ENCODE peak calls at places on chromosomes 13 and 19, in ten cellular contexts. Z is ovary, Q is choroid plexus epithelial cell, S is left lung, O is fibroblast of lung, J is thoracic aorta, A is NB4, W is cardiac muscle cell, Y is AG04449, U is uterus. R is an unnamed sample.

GRCh38 chr19:15524781-15525180 is 16.5 kb downstream of the CYP4F22 start:
- DNase-seq in Z (no peak), Q (no peak), S (no peak), O (no peak), J (no peak), A (no peak), W (no peak), Y (no peak), U (no peak), R (no peak)

GRCh38 chr13:25281937-25282332 is 5.4 kb downstream of the MTMR6 start:
- DNase-seq in Z (no peak), Q (no peak), S (no peak), O (no peak), J (no peak), A (no peak), W (no peak), Y (no peak), U (no peak), R (no peak)

GRCh38 chr13:25085125-25085742 is 10.7 kb upstream of the PABPC3 start:
- DNase-seq in Z (no peak), Q (peak), S (no peak), O (peak), J (no peak), A (peak), W (peak), Y (no peak), U (no peak), R (peak)

GRCh38 chr13:80577951-80578670 is 237.2 kb upstream of the SPRY2 start:
- DNase-seq in Z (no peak), Q (no peak), S (peak), O (no peak), J (no peak), A (no peak), W (no peak), Y (no peak), U (no peak), R (no peak)

GRCh38 chr13:95139186-95139585 is 162.1 kb downstream of the ABCC4 start:
- DNase-seq in Z (no peak), Q (no peak), S (no peak), O (no peak), J (no peak), A (no peak), W (no peak), Y (no peak), U (no peak), R (no peak)

GRCh38 chr19:35017507-35017906 is 12.8 kb upstream of the SCN1B start:
- DNase-seq in Z (no peak), Q (no peak), S (no peak), O (no peak), J (no peak), A (no peak), W (no peak), Y (no peak), U (no peak), R (no peak)

GRCh38 chr19:57719424-57719823 is 8.0 kb downstream of the ZNF671 start:
- DNase-seq in Z (no peak), Q (no peak), S (no peak), O (no peak), J (no peak), A (no peak), W (no peak), Y (no peak), U (no peak), R (no peak)

GRCh38 chr19:42279148-42279901 is 10.3 kb downstream of the CIC start:
- DNase-seq in Z (no peak), Q (no peak), S (no peak), O (no peak), J (no peak), A (no peak), W (no peak), Y (no peak), U (no peak), R (no peak)

GRCh38 chr19:49338691-49339363 is 3.6 kb downstream of the CD37 start:
- DNase-seq in Z (peak), Q (peak), S (peak), O (peak), J (peak), A (no peak), W (peak), Y (no peak), U (peak), R (no peak)

GRCh38 chr13:48000559-48001126 is 430 bp downstream of the SUCLA2 start:
- DNase-seq in Z (no peak), Q (peak), S (peak), O (peak), J (no peak), A (no peak), W (peak), Y (no peak), U (no peak), R (no peak)

GRCh38 chr19:17553256-17553655 is 2.2 kb upstream of the COLGALT1 start:
- DNase-seq in Z (peak), Q (peak), S (no peak), O (peak), J (no peak), A (peak), W (no peak), Y (peak), U (peak), R (peak)

GRCh38 chr13:111267205-111267604 is 53.2 kb upstream of the TEX29 start:
- DNase-seq in Z (no peak), Q (no peak), S (no peak), O (no peak), J (no peak), A (no peak), W (no peak), Y (no peak), U (no peak), R (no peak)

GRCh38 chr13:29993716-29994488 is 143.5 kb upstream of the UBL3 start:
- DNase-seq in Z (no peak), Q (peak), S (no peak), O (peak), J (no peak), A (no peak), W (peak), Y (peak), U (no peak), R (no peak)

GRCh38 chr13:49466240-49466914 is 22.3 kb downstream of the SETDB2 start:
- DNase-seq in Z (no peak), Q (no peak), S (no peak), O (no peak), J (no peak), A (no peak), W (no peak), Y (no peak), U (no peak), R (no peak)

DNA sequence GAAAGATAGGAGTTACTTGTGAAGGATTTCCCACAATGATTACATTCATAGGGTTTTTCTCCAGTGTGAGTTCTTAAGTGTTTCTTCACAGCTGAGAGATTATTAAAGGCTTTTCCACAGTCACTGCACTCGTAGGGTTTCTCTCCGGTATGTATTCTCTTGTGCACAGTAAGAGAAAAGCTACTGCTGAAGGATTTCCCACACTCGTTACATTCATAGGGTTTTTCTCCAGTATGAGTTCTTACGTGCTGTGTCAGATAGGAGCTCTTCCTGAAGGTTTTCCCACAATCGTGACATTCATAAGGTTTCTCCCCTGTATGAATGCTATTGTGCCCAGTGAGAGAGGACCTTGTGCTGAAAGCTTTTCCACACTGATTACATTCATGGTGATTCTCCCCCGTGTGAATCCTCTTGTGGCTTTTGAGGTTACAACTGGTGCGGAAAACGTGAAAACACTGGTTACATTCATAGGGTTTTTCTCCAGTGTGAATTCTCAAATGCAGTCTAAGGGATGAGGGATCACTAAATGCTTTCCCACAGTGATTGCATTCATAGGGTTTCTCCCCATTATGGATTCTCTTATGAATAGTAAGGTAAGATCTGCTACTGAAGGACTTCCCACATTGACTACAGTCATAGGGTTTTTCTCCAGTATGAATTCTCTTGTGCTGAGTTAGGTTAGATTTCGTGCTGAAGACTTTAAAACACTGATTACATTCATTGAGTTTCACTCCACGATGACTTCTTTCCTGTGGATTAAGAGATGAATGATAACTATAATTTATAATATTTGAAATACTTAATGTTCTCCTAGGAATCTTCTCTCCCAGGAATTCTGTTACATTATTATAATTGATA is 20.6 kb downstream of the ZNF558 start:
- DNase-seq in Z (no peak), Q (peak), S (no peak), O (peak), J (no peak), A (peak), W (no peak), Y (no peak), U (no peak), R (no peak)
- H3K4me3 ChIP-seq in Z (no peak), Q (no peak), S (no peak), O (no peak), J (peak), A (no peak), W (no peak), Y (no peak), U (no peak), R (no peak)

DNA sequence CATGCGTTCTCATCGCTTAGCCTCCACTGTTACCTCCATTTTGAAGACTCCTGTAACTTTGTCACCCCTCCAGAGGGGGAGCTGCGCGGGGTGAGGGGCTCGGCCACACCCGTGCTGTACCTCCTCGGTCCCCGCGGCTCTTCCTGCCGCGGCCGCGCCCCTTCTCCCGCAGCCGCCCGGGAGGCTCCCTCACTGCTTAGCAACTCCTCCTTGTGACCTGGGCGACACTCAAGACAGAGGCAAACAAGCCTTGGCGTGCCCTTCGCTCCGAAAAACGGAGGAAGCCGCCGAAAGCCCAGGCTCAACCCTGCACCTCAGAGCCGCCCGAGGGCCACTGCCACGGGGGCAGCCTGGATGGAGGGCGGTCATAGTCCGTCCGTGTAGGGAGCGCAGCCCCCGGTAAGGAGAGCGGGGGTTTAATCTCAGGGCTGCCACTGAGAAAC is 494.3 kb downstream of the FOXO1 start:
- DNase-seq in Z (no peak), Q (no peak), S (peak), O (no peak), J (no peak), A (no peak), W (no peak), Y (no peak), U (no peak), R (no peak)
- TF ChIP-seq CTCF in Z (no peak), Q (no peak), S (no peak), O (no peak), J (no peak), A (no peak), W (no peak), Y (no peak), U (no peak), R (no peak)

DNA sequence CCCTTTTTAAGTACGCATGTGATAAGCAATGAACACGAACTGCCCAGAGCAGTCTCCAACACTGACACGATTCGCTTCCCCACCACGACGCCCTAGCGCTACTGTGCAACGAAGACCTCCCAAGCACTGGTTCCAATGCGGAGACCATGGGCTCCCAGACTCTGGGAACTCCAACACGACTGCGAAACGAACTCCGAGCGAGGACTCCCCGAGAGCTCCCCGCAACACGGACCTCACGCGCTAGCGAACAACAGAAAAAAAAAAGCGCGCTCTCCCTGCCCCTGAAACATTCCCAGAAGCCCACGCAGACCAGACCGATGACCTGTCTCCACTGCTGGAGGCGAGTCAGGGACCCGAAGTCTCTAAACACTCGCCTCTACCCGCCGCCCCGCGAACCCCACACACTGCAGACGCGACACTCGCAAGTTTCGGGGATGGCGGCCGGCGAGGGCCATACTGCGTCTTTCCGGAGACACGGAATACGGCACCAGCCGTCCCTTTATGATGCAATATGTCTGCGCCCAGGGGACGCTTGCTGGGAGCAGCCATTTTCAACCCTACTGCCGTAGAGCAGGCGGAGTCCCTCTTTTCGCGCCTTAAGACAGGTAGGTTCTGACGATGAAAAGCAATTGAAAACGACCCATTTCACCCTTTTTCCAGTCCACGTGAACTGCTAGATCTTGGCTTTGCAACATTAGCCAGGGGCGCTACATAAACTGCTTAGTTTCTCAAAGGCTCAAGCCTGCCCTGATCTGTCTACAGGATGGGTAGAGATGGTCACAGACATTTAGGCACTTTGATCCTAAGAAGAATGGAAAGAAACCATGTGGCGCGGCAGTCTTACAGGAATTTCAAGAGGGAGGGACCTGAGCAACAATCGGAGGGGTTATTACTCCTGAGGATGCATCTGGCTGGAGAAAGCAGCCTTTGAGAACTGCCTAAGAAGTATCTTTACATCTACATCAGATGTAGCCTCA is at the start of gene ZNF577:
- DNase-seq in Z (peak), Q (peak), S (peak), O (peak), J (peak), A (peak), W (peak), Y (peak), U (peak), R (peak)
- H3K4me3 ChIP-seq in Z (peak), Q (peak), S (peak), O (peak), J (peak), A (peak), W (peak), Y (peak), U (peak), R (peak)

DNA sequence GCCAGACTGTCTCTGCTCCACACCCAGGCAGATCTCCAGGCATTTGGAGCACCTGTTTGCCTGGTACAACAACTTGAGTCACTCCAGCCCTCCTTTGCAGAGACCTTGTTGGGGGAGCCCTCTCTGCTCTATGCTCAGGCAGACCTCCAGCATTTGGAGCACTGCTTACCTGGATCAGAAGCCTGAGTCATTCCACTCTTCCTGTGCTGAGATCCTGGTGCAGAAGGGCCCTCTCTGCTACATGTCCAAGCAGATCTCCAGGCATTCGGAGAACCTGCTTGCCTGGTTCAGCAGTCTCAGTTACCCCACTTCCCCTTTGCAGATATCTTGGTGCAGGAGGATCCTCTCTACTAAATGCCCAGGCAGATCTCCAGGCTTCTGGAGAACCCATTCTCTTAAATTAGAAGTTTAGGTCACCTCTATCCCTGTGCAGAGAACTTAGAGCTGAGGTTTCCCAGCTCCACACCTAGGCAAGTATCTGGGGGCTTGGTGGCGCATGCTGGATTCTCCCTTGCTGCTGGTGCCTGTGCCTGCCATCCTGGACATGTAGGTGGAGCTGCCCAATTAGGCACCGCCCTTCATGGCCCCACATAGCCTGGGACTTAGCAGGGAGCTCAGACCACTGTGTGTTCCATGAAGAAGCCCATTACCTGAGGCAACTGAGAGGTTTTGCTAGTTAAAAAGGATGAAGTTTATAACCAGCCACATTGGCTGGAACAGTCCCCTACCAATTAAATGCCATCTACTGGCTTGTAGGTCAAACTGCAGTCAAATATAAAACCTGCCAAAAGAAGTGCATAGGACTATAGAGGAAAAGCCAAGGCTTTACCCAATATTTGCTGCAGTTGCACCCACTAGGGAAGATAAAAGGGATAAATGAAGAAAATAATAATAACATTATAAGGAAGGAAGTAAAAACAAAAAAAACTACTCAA is 97.6 kb upstream of the SLITRK6 start:
- DNase-seq in Z (no peak), Q (peak), S (no peak), O (no peak), J (no peak), A (peak), W (no peak), Y (no peak), U (no peak), R (no peak)
- TF ChIP-seq CTCF in Z (no peak), Q (peak), S (no peak), O (peak), J (no peak), A (peak), W (no peak), Y (no peak), U (no peak), R (no peak)

DNA sequence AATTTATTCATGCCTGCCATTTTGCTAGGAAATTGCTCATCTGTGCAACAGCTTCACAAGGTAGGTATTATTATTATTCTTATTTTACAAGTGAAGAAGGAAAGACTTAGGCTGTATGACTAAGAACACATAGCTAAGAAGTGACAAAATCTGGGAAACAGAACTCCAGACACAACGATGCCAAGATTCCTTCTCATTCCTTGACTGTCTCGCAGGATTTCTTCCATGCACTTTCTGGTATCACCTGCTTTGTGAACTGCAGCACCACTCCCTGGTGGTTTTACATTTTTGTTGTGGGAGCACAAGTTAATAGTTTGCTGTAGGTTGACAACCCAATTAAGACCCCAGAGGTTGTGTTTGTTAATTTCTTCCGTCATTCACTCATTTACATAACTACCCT is 188.5 kb downstream of the LACC1 start:
- DNase-seq in Z (no peak), Q (no peak), S (no peak), O (peak), J (no peak), A (no peak), W (no peak), Y (no peak), U (no peak), R (no peak)
- H3K4me3 ChIP-seq in Z (no peak), Q (no peak), S (no peak), O (no peak), J (peak), A (no peak), W (no peak), Y (no peak), U (no peak), R (no peak)

GRCh38 chr19:45497791-45498190 is 452 bp upstream of the PPM1N start:
- DNase-seq in Z (no peak), Q (no peak), S (no peak), O (no peak), J (no peak), A (no peak), W (peak), Y (no peak), U (no peak), R (no peak)

GRCh38 chr19:45499196-45500180 is 1.2 kb downstream of the PPM1N start:
- DNase-seq in Z (no peak), Q (peak), S (peak), O (no peak), J (no peak), A (peak), W (peak), Y (no peak), U (no peak), R (no peak)

GRCh38 chr19:45500918-45501729 is 2.9 kb downstream of the PPM1N start:
- DNase-seq in Z (no peak), Q (no peak), S (no peak), O (no peak), J (no peak), A (no peak), W (no peak), Y (no peak), U (no peak), R (no peak)

GRCh38 chr19:45496349-45496953 is 396 bp downstream of the RTN2 start:
- DNase-seq in Z (peak), Q (no peak), S (peak), O (no peak), J (no peak), A (peak), W (peak), Y (no peak), U (peak), R (no peak)

GRCh38 chr19:45498411-45499195 is at the start of gene PPM1N:
- DNase-seq in Z (no peak), Q (no peak), S (peak), O (no peak), J (no peak), A (peak), W (peak), Y (no peak), U (no peak), R (no peak)
- TF ChIP-seq CTCF in Z (no peak), Q (no peak), S (no peak), O (no peak), J (no peak), A (no peak), W (peak), Y (no peak), U (no peak), R (no peak)

R was measured in astrocyte of the cerebellum.